ENCODE peak calls at places on chromosomes 5 and 9, in seven cellular contexts. U, E, O, C, W, Q and Z are unnamed samples.
A peak's percentile ranks its signal among the peaks of the same experiment; 100 is the strongest.

GRCh38 chr9:91162311-91162710 is 199.4 kb downstream of the AUH start:
- DNase-seq in U (no peak), E (no peak), O (no peak), C (no peak), W (no peak), Q (no peak), Z (no peak)

GRCh38 chr9:137672907-137673791 is 54.3 kb downstream of the EHMT1 start:
- DNase-seq in U (no peak), E (peak; percentile 36), O (no peak), C (peak; percentile 74), W (peak; percentile 68), Q (no peak), Z (no peak)

GRCh38 chr5:126445502-126446174 is 22.4 kb downstream of the GRAMD2B start:
- DNase-seq in U (no peak), E (peak; percentile 35), O (no peak), C (no peak), W (no peak), Q (no peak), Z (no peak)

GRCh38 chr5:63111891-63112290 is 533.3 kb downstream of the LRRC70 start:
- DNase-seq in U (no peak), E (no peak), O (no peak), C (no peak), W (no peak), Q (no peak), Z (no peak)

GRCh38 chr5:158155087-158155486 is 296.1 kb upstream of the CLINT1 start:
- DNase-seq in U (no peak), E (no peak), O (no peak), C (no peak), W (no peak), Q (no peak), Z (no peak)

GRCh38 chr5:32837211-32837610 is 126.1 kb downstream of the NPR3 start:
- DNase-seq in U (no peak), E (no peak), O (no peak), C (no peak), W (peak; percentile 16), Q (no peak), Z (no peak)

GRCh38 chr9:134689320-134690181 is 47.9 kb downstream of the COL5A1 start:
- DNase-seq in U (peak; percentile 86), E (peak; percentile 29), O (peak; percentile 76), C (peak; percentile 60), W (peak; percentile 59), Q (peak; percentile 81), Z (peak; percentile 21)

GRCh38 chr5:178606269-178606668 is 16.1 kb upstream of the COL23A1 start:
- DNase-seq in U (no peak), E (no peak), O (no peak), C (no peak), W (no peak), Q (no peak), Z (no peak)

GRCh38 chr5:172185096-172185461 is 2.9 kb downstream of the STK10 start:
- DNase-seq in U (no peak), E (no peak), O (no peak), C (no peak), W (no peak), Q (no peak), Z (no peak)

GRCh38 chr9:7089794-7090193 is 332.0 kb downstream of the KDM4C start:
- DNase-seq in U (no peak), E (no peak), O (no peak), C (no peak), W (no peak), Q (no peak), Z (no peak)

GRCh38 chr9:115891929-115892328 is 261.7 kb upstream of the PAPPA start:
- DNase-seq in U (no peak), E (no peak), O (no peak), C (no peak), W (no peak), Q (no peak), Z (no peak)

GRCh38 chr5:31106742-31107546 is 86.5 kb upstream of the CDH6 start:
- DNase-seq in U (no peak), E (no peak), O (no peak), C (no peak), W (no peak), Q (no peak), Z (no peak)

GRCh38 chr5:85893996-85894395 is 723.7 kb upstream of the COX7C start:
- DNase-seq in U (no peak), E (no peak), O (no peak), C (no peak), W (no peak), Q (no peak), Z (no peak)

GRCh38 chr5:122126177-122126701 is 3.1 kb upstream of the ZNF474 start:
- DNase-seq in U (no peak), E (no peak), O (no peak), C (no peak), W (no peak), Q (no peak), Z (no peak)

GRCh38 chr9:133225171-133226011 is 16.3 kb upstream of the OBP2B start:
- DNase-seq in U (peak; percentile 80), E (no peak), O (no peak), C (no peak), W (no peak), Q (no peak), Z (peak; percentile 37)

GRCh38 chr5:59042683-59043082 is 459.8 kb downstream of the RAB3C start:
- DNase-seq in U (peak; percentile 62), E (no peak), O (no peak), C (no peak), W (no peak), Q (no peak), Z (no peak)

GRCh38 chr5:157855404-157855994 is 3.4 kb downstream of the CLINT1 start:
- DNase-seq in U (no peak), E (peak; percentile 51), O (no peak), C (peak; percentile 58), W (peak; percentile 83), Q (peak; percentile 34), Z (peak; percentile 44)

GRCh38 chr5:174935854-174936474 is 211.6 kb downstream of the MSX2 start:
- DNase-seq in U (peak; percentile 72), E (peak; percentile 51), O (peak; percentile 68), C (peak; percentile 52), W (peak; percentile 57), Q (peak; percentile 20), Z (peak; percentile 90)

GRCh38 chr5:43000198-43000840 is 39.8 kb downstream of the ANXA2R start:
- DNase-seq in U (no peak), E (no peak), O (no peak), C (no peak), W (peak; percentile 55), Q (no peak), Z (peak; percentile 76)

GRCh38 chr5:177367981-177368960 is 10.5 kb downstream of the RGS14 start:
- DNase-seq in U (no peak), E (no peak), O (no peak), C (peak; percentile 65), W (no peak), Q (no peak), Z (no peak)

GRCh38 chr5:177367323-177367848 is 9.7 kb downstream of the RGS14 start:
- DNase-seq in U (no peak), E (no peak), O (no peak), C (no peak), W (no peak), Q (no peak), Z (no peak)

GRCh38 chr5:177365845-177366527 is 8.3 kb downstream of the RGS14 start:
- DNase-seq in U (peak; percentile 52), E (no peak), O (no peak), C (no peak), W (no peak), Q (peak; percentile 44), Z (no peak)

GRCh38 chr5:177364159-177364962 is 6.6 kb downstream of the RGS14 start:
- DNase-seq in U (peak; percentile 18), E (no peak), O (no peak), C (no peak), W (no peak), Q (no peak), Z (no peak)

GRCh38 chr5:177366528-177367322 is 9.0 kb downstream of the RGS14 start:
- DNase-seq in U (peak; percentile 91), E (no peak), O (peak; percentile 93), C (peak; percentile 95), W (no peak), Q (peak; percentile 92), Z (peak; percentile 97)
- TF ChIP-seq POLR2A in U (peak; percentile 25), E (no peak), O (no peak), C (peak; percentile 31), W (no peak), Q (peak; percentile 46), Z (peak; percentile 82)

DNA sequence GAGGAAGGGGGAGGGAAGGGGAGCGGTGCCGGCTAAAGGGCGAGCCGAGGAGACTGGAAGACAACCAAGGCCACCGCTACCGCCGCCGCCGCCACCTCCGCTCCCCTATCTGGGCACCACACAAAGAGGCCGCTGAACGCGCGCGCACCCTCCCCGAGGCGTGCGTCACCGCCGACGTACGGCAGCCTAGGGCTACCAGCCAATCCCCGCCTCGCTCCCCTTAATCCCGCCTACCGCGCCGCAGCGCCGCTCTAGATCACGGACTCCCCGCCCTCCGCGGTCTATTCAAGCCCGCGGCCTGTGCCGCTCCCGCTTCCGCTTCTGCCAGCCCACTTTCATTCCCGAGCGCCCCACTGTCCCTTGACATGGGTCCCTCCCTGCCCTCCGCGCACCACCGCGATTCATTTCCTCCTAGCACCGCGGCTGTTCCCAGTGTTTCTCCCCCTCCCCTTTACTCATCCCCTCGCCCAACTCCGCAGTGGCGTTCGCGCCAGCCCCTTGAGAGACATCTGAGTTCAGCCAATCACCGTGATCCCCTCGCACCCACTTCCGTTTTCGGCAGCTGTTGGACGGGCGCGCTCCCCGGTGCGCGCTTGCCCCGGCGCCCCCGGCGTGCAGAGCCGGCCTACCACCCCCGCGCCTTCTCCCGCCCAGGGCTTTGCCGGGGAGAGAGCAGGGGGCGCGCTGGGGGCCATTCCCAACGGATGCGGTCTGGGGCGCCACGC is at the start of gene HNRNPA0:
- DNase-seq in U (peak; percentile 98), E (peak; percentile 95), O (peak; percentile 96), C (peak; percentile 98), W (peak; percentile 98), Q (peak; percentile 98), Z (peak; percentile 96)
- TF ChIP-seq POLR2A in U (peak; percentile 97), E (peak; percentile 89), O (peak; percentile 95), C (peak; percentile 98), W (peak; percentile 92), Q (peak; percentile 98), Z (peak; percentile 97)

GRCh38 chr9:129930743-129931142 is 95.5 kb downstream of the USP20 start:
- DNase-seq in U (no peak), E (no peak), O (no peak), C (no peak), W (no peak), Q (no peak), Z (no peak)

GRCh38 chr9:129933215-129933614 is 98.0 kb downstream of the USP20 start:
- DNase-seq in U (no peak), E (no peak), O (no peak), C (no peak), W (no peak), Q (no peak), Z (no peak)

GRCh38 chr9:129932303-129933151 is 97.3 kb downstream of the USP20 start:
- DNase-seq in U (no peak), E (no peak), O (no peak), C (no peak), W (no peak), Q (no peak), Z (no peak)

GRCh38 chr9:129933709-129934586 is 98.7 kb downstream of the USP20 start:
- DNase-seq in U (no peak), E (no peak), O (no peak), C (no peak), W (no peak), Q (no peak), Z (no peak)

GRCh38 chr9:129929467-129930125 is 94.3 kb downstream of the USP20 start:
- DNase-seq in U (no peak), E (no peak), O (no peak), C (no peak), W (no peak), Q (no peak), Z (no peak)
- TF ChIP-seq POLR2A in U (no peak), E (no peak), O (no peak), C (no peak), W (no peak), Q (no peak), Z (no peak)

GRCh38 chr5:2751592-2752021 is at the start of gene IRX2:
- DNase-seq in U (peak; percentile 85), E (no peak), O (peak; percentile 91), C (peak; percentile 78), W (peak; percentile 69), Q (no peak), Z (peak; percentile 90)
- TF ChIP-seq POLR2A in U (no peak), E (no peak), O (no peak), C (no peak), W (no peak), Q (no peak), Z (no peak)